ENCODE peak calls at places on chromosomes 11 and 22, in seven cellular contexts. V, B, O, G, U, T and I are unnamed samples.

GRCh38 chr22:46652930-46653331 is 32.7 kb downstream of the GRAMD4 start:
- DNase-seq in V (no peak), B (peak), O (no peak), G (no peak), U (peak), T (no peak), I (no peak)

GRCh38 chr22:46748206-46748947 is 10.3 kb upstream of the CERK start:
- DNase-seq in V (no peak), B (no peak), O (no peak), G (no peak), U (no peak), T (no peak), I (no peak)

GRCh38 chr11:16749092-16749491 is 10.6 kb downstream of the C11orf58 start:
- DNase-seq in V (no peak), B (no peak), O (no peak), G (no peak), U (no peak), T (no peak), I (no peak)

GRCh38 chr11:67410369-67410831 is 5.1 kb upstream of the CARNS1 start:
- DNase-seq in V (no peak), B (no peak), O (no peak), G (no peak), U (no peak), T (no peak), I (no peak)

GRCh38 chr11:11335043-11335442 is 18.0 kb downstream of the CSNK2A3 start:
- DNase-seq in V (no peak), B (no peak), O (no peak), G (no peak), U (no peak), T (no peak), I (no peak)

GRCh38 chr22:21972293-21972779 is 10.3 kb downstream of the TOP3B start:
- DNase-seq in V (peak), B (peak), O (no peak), G (peak), U (peak), T (no peak), I (peak)

GRCh38 chr11:44950036-44950624 is 553 bp downstream of the TP53I11 start:
- DNase-seq in V (peak), B (no peak), O (peak), G (peak), U (no peak), T (no peak), I (peak)

GRCh38 chr11:107598225-107599139 is 7.5 kb downstream of the ELMOD1 start:
- DNase-seq in V (peak), B (no peak), O (no peak), G (peak), U (no peak), T (no peak), I (no peak)

GRCh38 chr11:95301497-95301896 is 70.5 kb upstream of the SESN3 start:
- DNase-seq in V (no peak), B (no peak), O (no peak), G (no peak), U (no peak), T (no peak), I (peak)

GRCh38 chr11:13776134-13776815 is 107.8 kb downstream of the FAR1 start:
- DNase-seq in V (no peak), B (no peak), O (no peak), G (peak), U (no peak), T (no peak), I (peak)

GRCh38 chr11:96275807-96276594 is 67.0 kb downstream of the MAML2 start:
- DNase-seq in V (no peak), B (peak), O (no peak), G (no peak), U (no peak), T (no peak), I (peak)

GRCh38 chr11:120354779-120355178 is 18.6 kb downstream of the ARHGEF12 start:
- DNase-seq in V (no peak), B (peak), O (no peak), G (no peak), U (peak), T (no peak), I (no peak)

GRCh38 chr22:45212306-45212709 is 28.4 kb downstream of the KIAA0930 start:
- DNase-seq in V (peak), B (peak), O (no peak), G (peak), U (peak), T (no peak), I (peak)

GRCh38 chr11:129861702-129862107 is 33.7 kb downstream of the NFRKB start:
- DNase-seq in V (peak), B (peak), O (peak), G (peak), U (peak), T (peak), I (peak)

GRCh38 chr11:96272542-96273306 is 70.3 kb downstream of the MAML2 start:
- DNase-seq in V (peak), B (peak), O (no peak), G (no peak), U (peak), T (no peak), I (no peak)

GRCh38 chr22:17919276-17920144 is 104.9 kb downstream of the MICAL3 start:
- DNase-seq in V (no peak), B (no peak), O (no peak), G (peak), U (no peak), T (no peak), I (no peak)

GRCh38 chr11:35139883-35140282 is 912 bp downstream of the CD44 start:
- DNase-seq in V (no peak), B (no peak), O (no peak), G (no peak), U (peak), T (no peak), I (peak)

GRCh38 chr11:15716550-15716949 is 601.8 kb downstream of the INSC start:
- DNase-seq in V (no peak), B (peak), O (no peak), G (peak), U (peak), T (no peak), I (no peak)

GRCh38 chr11:20597137-20597923 is 2.1 kb upstream of the SLC6A5 start:
- DNase-seq in V (no peak), B (no peak), O (no peak), G (peak), U (no peak), T (no peak), I (no peak)

GRCh38 chr11:32006799-32007388 is 84.0 kb upstream of the RCN1 start:
- DNase-seq in V (peak), B (peak), O (peak), G (peak), U (peak), T (no peak), I (peak)

GRCh38 chr22:40509401-40510134 is 127.0 kb downstream of the MRTFA start:
- DNase-seq in V (peak), B (peak), O (no peak), G (no peak), U (peak), T (peak), I (peak)

GRCh38 chr22:50444663-50445062 is 30.2 kb downstream of the SBF1 start:
- DNase-seq in V (peak), B (peak), O (no peak), G (no peak), U (peak), T (no peak), I (peak)

GRCh38 chr11:45930031-45930794 is 7.8 kb downstream of the LARGE2 start:
- DNase-seq in V (no peak), B (no peak), O (no peak), G (no peak), U (no peak), T (no peak), I (no peak)

GRCh38 chr11:2142762-2143202 is 3.6 kb upstream of the IGF2 start:
- DNase-seq in V (no peak), B (peak), O (no peak), G (no peak), U (no peak), T (no peak), I (peak)

GRCh38 chr22:43110927-43111623 is 525 bp downstream of the BIK start:
- DNase-seq in V (no peak), B (no peak), O (no peak), G (peak), U (no peak), T (no peak), I (peak)

GRCh38 chr11:126308271-126308671 is 4.4 kb downstream of the DCPS start:
- DNase-seq in V (no peak), B (no peak), O (no peak), G (no peak), U (no peak), T (no peak), I (peak)

GRCh38 chr22:36998620-36999351 is 20.5 kb downstream of the TST start:
- DNase-seq in V (no peak), B (peak), O (no peak), G (peak), U (no peak), T (no peak), I (no peak)

DNA sequence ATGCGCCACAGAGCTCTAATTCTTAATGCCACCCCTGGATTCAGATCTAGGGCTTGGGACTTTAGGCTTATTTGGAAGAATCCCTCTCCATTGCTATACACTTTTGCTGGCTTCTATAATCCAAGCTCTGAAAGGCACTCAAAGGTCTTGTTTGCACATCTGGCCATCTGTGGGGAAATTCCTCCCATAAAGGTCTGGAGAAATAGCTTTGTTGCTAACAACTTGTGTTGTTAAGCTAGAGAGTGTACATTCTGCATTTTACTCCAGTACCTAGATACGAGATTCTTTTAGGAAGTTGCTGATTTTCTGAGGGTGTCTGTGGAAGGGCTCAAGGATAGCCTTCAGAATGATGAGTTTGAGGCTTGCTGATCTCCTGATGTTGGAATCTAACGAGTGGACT is 50.7 kb downstream of the UBASH3B start:
- DNase-seq in V (no peak), B (peak), O (no peak), G (no peak), U (peak), T (no peak), I (peak)
- H3K9ac ChIP-seq in V (no peak), B (peak), O (no peak), G (no peak), U (no peak), T (no peak), I (peak)

GRCh38 chr22:23418159-23418788 is 161.8 kb downstream of the IGLL1 start:
- DNase-seq in V (no peak), B (no peak), O (no peak), G (no peak), U (no peak), T (no peak), I (no peak)
- H3K9ac ChIP-seq in V (no peak), B (no peak), O (no peak), G (no peak), U (no peak), T (no peak), I (no peak)

DNA sequence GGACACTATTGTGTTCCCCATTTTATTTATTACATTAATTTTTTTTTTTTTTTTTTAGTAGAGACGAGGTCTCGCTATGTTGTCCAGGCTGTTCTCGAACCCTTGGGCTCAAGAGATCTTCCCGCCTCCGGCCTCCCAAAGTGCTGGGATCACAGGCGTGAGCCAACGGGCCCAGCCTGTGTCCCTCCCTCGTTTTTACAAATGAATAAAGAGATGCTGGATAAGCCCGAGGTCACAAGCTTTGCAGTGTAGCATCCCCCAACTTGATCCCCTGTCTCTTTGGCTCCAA is 297 bp upstream of the MTFP1 start:
- DNase-seq in V (no peak), B (no peak), O (no peak), G (no peak), U (no peak), T (no peak), I (no peak)
- H3K9ac ChIP-seq in V (peak), B (peak), O (no peak), G (peak), U (no peak), T (peak), I (peak)

GRCh38 chr11:61581030-61581928 is at the start of gene SYT7:
- DNase-seq in V (peak), B (peak), O (peak), G (peak), U (peak), T (peak), I (peak)
- H3K9ac ChIP-seq in V (no peak), B (no peak), O (peak), G (no peak), U (no peak), T (no peak), I (peak)

DNA sequence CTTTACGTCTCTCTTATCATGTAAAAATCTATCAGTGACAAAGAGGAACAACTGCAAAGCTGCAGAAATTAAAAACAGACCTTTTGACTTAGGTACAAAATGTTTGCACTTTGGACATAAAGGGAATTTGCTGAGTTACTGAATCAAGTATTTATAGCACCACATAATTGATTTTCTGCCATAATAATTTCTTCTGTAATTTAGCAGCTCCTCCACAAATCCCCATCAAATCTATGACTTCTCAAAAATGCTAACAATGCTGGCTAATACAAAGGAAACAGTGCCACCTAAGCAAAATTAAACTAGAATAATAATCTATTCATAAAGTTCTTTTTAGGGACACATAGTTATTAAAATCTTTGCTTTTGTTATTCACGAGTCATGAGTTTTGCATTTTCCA is 215.1 kb downstream of the SWAP70 start:
- DNase-seq in V (no peak), B (no peak), O (no peak), G (no peak), U (no peak), T (no peak), I (no peak)
- H3K9ac ChIP-seq in V (no peak), B (no peak), O (no peak), G (no peak), U (no peak), T (no peak), I (peak)

DNA sequence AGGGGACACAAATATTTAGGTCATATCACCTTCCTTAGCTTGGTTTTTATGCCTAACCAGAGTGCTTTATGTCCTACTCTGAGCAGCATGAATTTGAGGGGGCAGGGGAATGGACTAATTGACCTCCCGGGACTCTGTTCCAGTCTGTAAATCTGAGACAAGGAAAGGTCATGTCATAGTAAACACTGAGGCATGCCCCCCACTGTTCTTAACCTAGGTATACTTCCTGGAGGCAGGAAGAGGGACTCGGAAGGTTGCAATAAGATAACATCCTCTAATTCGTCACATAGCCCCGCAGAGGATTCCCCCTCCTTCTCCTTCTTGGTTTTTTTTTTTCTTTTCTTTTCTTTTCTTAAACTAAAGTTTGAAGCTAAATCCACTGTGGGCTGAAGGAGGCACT is 540.3 kb upstream of the CADM1 start:
- DNase-seq in V (no peak), B (no peak), O (no peak), G (no peak), U (no peak), T (no peak), I (no peak)
- H3K9ac ChIP-seq in V (no peak), B (no peak), O (no peak), G (no peak), U (no peak), T (no peak), I (no peak)

DNA sequence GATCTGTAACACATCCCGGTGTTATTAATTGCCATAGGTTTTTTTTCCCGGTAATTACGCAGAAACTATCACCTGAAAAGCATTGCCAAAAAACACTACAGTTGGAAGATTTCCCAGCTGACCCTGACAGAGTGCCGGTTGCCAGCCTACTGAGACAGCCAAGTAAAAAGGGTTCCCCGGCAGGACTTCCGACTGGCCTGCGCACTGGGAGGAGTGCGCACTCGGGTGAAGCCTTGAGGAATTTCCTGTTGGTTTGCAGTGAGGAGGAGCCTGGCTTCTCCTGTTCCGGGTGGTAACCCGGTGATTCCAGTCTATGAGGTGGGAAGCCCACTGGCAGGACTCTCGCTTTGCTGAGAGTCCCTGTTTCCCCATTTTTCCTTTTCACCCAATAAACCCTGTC is 52.1 kb downstream of the CNTF start:
- DNase-seq in V (no peak), B (no peak), O (no peak), G (no peak), U (no peak), T (no peak), I (no peak)
- H3K9ac ChIP-seq in V (no peak), B (no peak), O (no peak), G (no peak), U (no peak), T (no peak), I (no peak)

GRCh38 chr22:32880906-32881596 is 79.5 kb downstream of the TIMP3 start:
- DNase-seq in V (peak), B (peak), O (no peak), G (peak), U (peak), T (no peak), I (peak)
- H3K9ac ChIP-seq in V (no peak), B (no peak), O (no peak), G (no peak), U (no peak), T (no peak), I (no peak)